ENCODE peak calls at places on chromosomes 12 and 14, in ten cellular contexts. One of them, this sample, is unnamed.
A peak's percentile ranks its signal among the peaks of the same experiment; 100 is the strongest.

GRCh38 chr14:77862154-77862783 is 62.4 kb downstream of the ADCK1 start:
- DNase-seq in progenitor cell of endocrine pancreas: peak; percentile 89
- DNase-seq in stimulated activated CD4-positive, alpha-beta T cell treated with anti-CD3 and anti-CD28 coated beads, Interleukin-12 subunit alpha, Interleukin-12 subunit beta, amount 100 ng/mL, for 4 hours: peak; percentile 78
- DNase-seq in tibial artery: peak; percentile 77
- DNase-seq in A549: peak; percentile 66
- DNase-seq in T47D: peak; percentile 62
- DNase-seq in caudate nucleus: peak; percentile 72
- DNase-seq in kidney tubule cell: peak; percentile 55
- DNase-seq in NCI-H2029: peak; percentile 13
- DNase-seq in H7: peak; percentile 91
- DNase-seq in this sample: peak; percentile 85

GRCh38 chr12:69036533-69036932 is 103.6 kb upstream of the CPM start:
- DNase-seq in caudate nucleus: no peak
- DNase-seq in H7: no peak
- DNase-seq in tibial artery: no peak
- DNase-seq in progenitor cell of endocrine pancreas: no peak
- DNase-seq in stimulated activated CD4-positive, alpha-beta T cell treated with anti-CD3 and anti-CD28 coated beads, Interleukin-12 subunit alpha, Interleukin-12 subunit beta, amount 100 ng/mL, for 4 hours: no peak
- DNase-seq in kidney tubule cell: no peak
- DNase-seq in NCI-H2029: no peak
- DNase-seq in A549: no peak
- DNase-seq in T47D: no peak
- DNase-seq in this sample: no peak

GRCh38 chr12:58678753-58679152 is 241.6 kb downstream of the LRIG3 start:
- DNase-seq in kidney tubule cell: no peak
- DNase-seq in tibial artery: no peak
- DNase-seq in T47D: no peak
- DNase-seq in progenitor cell of endocrine pancreas: no peak
- DNase-seq in NCI-H2029: no peak
- DNase-seq in stimulated activated CD4-positive, alpha-beta T cell treated with anti-CD3 and anti-CD28 coated beads, Interleukin-12 subunit alpha, Interleukin-12 subunit beta, amount 100 ng/mL, for 4 hours: no peak
- DNase-seq in H7: no peak
- DNase-seq in caudate nucleus: no peak
- DNase-seq in A549: no peak
- DNase-seq in this sample: no peak

GRCh38 chr12:132444957-132445883 is 44.7 kb upstream of the FBRSL1 start:
- DNase-seq in T47D: no peak
- DNase-seq in A549: no peak
- DNase-seq in kidney tubule cell: no peak
- DNase-seq in tibial artery: no peak
- DNase-seq in H7: peak; percentile 86
- DNase-seq in caudate nucleus: no peak
- DNase-seq in stimulated activated CD4-positive, alpha-beta T cell treated with anti-CD3 and anti-CD28 coated beads, Interleukin-12 subunit alpha, Interleukin-12 subunit beta, amount 100 ng/mL, for 4 hours: peak; percentile 77
- DNase-seq in progenitor cell of endocrine pancreas: no peak
- DNase-seq in NCI-H2029: no peak
- DNase-seq in this sample: peak; percentile 62

GRCh38 chr12:66329941-66330340 is 27.6 kb downstream of the HELB start:
- DNase-seq in progenitor cell of endocrine pancreas: no peak
- DNase-seq in stimulated activated CD4-positive, alpha-beta T cell treated with anti-CD3 and anti-CD28 coated beads, Interleukin-12 subunit alpha, Interleukin-12 subunit beta, amount 100 ng/mL, for 4 hours: no peak
- DNase-seq in caudate nucleus: no peak
- DNase-seq in kidney tubule cell: no peak
- DNase-seq in T47D: no peak
- DNase-seq in A549: no peak
- DNase-seq in NCI-H2029: no peak
- DNase-seq in tibial artery: no peak
- DNase-seq in H7: no peak
- DNase-seq in this sample: no peak

GRCh38 chr14:94405481-94405880 is 17.1 kb upstream of the SERPINA1 start:
- DNase-seq in progenitor cell of endocrine pancreas: no peak
- DNase-seq in stimulated activated CD4-positive, alpha-beta T cell treated with anti-CD3 and anti-CD28 coated beads, Interleukin-12 subunit alpha, Interleukin-12 subunit beta, amount 100 ng/mL, for 4 hours: no peak
- DNase-seq in NCI-H2029: no peak
- DNase-seq in caudate nucleus: no peak
- DNase-seq in T47D: no peak
- DNase-seq in H7: no peak
- DNase-seq in A549: no peak
- DNase-seq in tibial artery: no peak
- DNase-seq in kidney tubule cell: no peak
- DNase-seq in this sample: no peak

GRCh38 chr14:67397536-67397935 is 14.4 kb downstream of the PLEK2 start:
- DNase-seq in kidney tubule cell: no peak
- DNase-seq in tibial artery: no peak
- DNase-seq in caudate nucleus: no peak
- DNase-seq in H7: no peak
- DNase-seq in T47D: no peak
- DNase-seq in progenitor cell of endocrine pancreas: no peak
- DNase-seq in A549: no peak
- DNase-seq in NCI-H2029: no peak
- DNase-seq in stimulated activated CD4-positive, alpha-beta T cell treated with anti-CD3 and anti-CD28 coated beads, Interleukin-12 subunit alpha, Interleukin-12 subunit beta, amount 100 ng/mL, for 4 hours: no peak
- DNase-seq in this sample: no peak

GRCh38 chr14:42224053-42224888 is 617.6 kb downstream of the LRFN5 start:
- DNase-seq in H7: peak; percentile 35
- DNase-seq in NCI-H2029: peak; percentile 65
- DNase-seq in stimulated activated CD4-positive, alpha-beta T cell treated with anti-CD3 and anti-CD28 coated beads, Interleukin-12 subunit alpha, Interleukin-12 subunit beta, amount 100 ng/mL, for 4 hours: no peak
- DNase-seq in progenitor cell of endocrine pancreas: peak; percentile 69
- DNase-seq in A549: peak; percentile 65
- DNase-seq in kidney tubule cell: peak; percentile 66
- DNase-seq in T47D: peak; percentile 83
- DNase-seq in caudate nucleus: no peak
- DNase-seq in tibial artery: no peak
- DNase-seq in this sample: peak; percentile 61

GRCh38 chr12:83784298-83784890 is 1097.7 kb downstream of the TMTC2 start:
- DNase-seq in A549: no peak
- DNase-seq in tibial artery: no peak
- DNase-seq in H7: no peak
- DNase-seq in stimulated activated CD4-positive, alpha-beta T cell treated with anti-CD3 and anti-CD28 coated beads, Interleukin-12 subunit alpha, Interleukin-12 subunit beta, amount 100 ng/mL, for 4 hours: no peak
- DNase-seq in caudate nucleus: no peak
- DNase-seq in NCI-H2029: no peak
- DNase-seq in progenitor cell of endocrine pancreas: no peak
- DNase-seq in kidney tubule cell: no peak
- DNase-seq in T47D: no peak
- DNase-seq in this sample: peak; percentile 51

GRCh38 chr14:105866841-105867321 is 340.5 kb downstream of the TMEM121 start:
- DNase-seq in T47D: no peak
- DNase-seq in stimulated activated CD4-positive, alpha-beta T cell treated with anti-CD3 and anti-CD28 coated beads, Interleukin-12 subunit alpha, Interleukin-12 subunit beta, amount 100 ng/mL, for 4 hours: no peak
- DNase-seq in A549: no peak
- DNase-seq in kidney tubule cell: no peak
- DNase-seq in progenitor cell of endocrine pancreas: peak; percentile 6
- DNase-seq in H7: peak; percentile 33
- DNase-seq in NCI-H2029: no peak
- DNase-seq in tibial artery: no peak
- DNase-seq in caudate nucleus: no peak
- DNase-seq in this sample: no peak

GRCh38 chr12:100359822-100360221 is 2.9 kb downstream of the SLC17A8 start:
- DNase-seq in NCI-H2029: no peak
- DNase-seq in A549: peak; percentile 11
- DNase-seq in tibial artery: no peak
- DNase-seq in H7: no peak
- DNase-seq in kidney tubule cell: peak; percentile 71
- DNase-seq in caudate nucleus: no peak
- DNase-seq in T47D: no peak
- DNase-seq in stimulated activated CD4-positive, alpha-beta T cell treated with anti-CD3 and anti-CD28 coated beads, Interleukin-12 subunit alpha, Interleukin-12 subunit beta, amount 100 ng/mL, for 4 hours: no peak
- DNase-seq in progenitor cell of endocrine pancreas: no peak
- DNase-seq in this sample: no peak

GRCh38 chr14:59189822-59190368 is 1.4 kb downstream of the DAAM1 start:
- DNase-seq in progenitor cell of endocrine pancreas: peak; percentile 57
- DNase-seq in caudate nucleus: peak; percentile 4
- DNase-seq in T47D: peak; percentile 88
- DNase-seq in NCI-H2029: peak; percentile 95
- DNase-seq in kidney tubule cell: peak; percentile 95
- DNase-seq in A549: peak; percentile 84
- DNase-seq in H7: peak; percentile 89
- DNase-seq in stimulated activated CD4-positive, alpha-beta T cell treated with anti-CD3 and anti-CD28 coated beads, Interleukin-12 subunit alpha, Interleukin-12 subunit beta, amount 100 ng/mL, for 4 hours: peak; percentile 43
- DNase-seq in tibial artery: peak; percentile 94
- DNase-seq in this sample: peak; percentile 94

GRCh38 chr12:7128681-7129593 is at the start of gene RBP5:
- DNase-seq in A549: no peak
- DNase-seq in stimulated activated CD4-positive, alpha-beta T cell treated with anti-CD3 and anti-CD28 coated beads, Interleukin-12 subunit alpha, Interleukin-12 subunit beta, amount 100 ng/mL, for 4 hours: no peak
- DNase-seq in kidney tubule cell: peak; percentile 37
- DNase-seq in tibial artery: no peak
- DNase-seq in NCI-H2029: no peak
- DNase-seq in caudate nucleus: no peak
- DNase-seq in H7: peak; percentile 53
- DNase-seq in progenitor cell of endocrine pancreas: no peak
- DNase-seq in T47D: no peak
- DNase-seq in this sample: peak; percentile 56

GRCh38 chr14:90447720-90448497 is 51.1 kb downstream of the CALM1 start:
- DNase-seq in T47D: peak; percentile 32
- DNase-seq in caudate nucleus: no peak
- DNase-seq in kidney tubule cell: no peak
- DNase-seq in H7: no peak
- DNase-seq in NCI-H2029: no peak
- DNase-seq in A549: peak; percentile 21
- DNase-seq in progenitor cell of endocrine pancreas: no peak
- DNase-seq in stimulated activated CD4-positive, alpha-beta T cell treated with anti-CD3 and anti-CD28 coated beads, Interleukin-12 subunit alpha, Interleukin-12 subunit beta, amount 100 ng/mL, for 4 hours: no peak
- DNase-seq in tibial artery: no peak
- DNase-seq in this sample: no peak

GRCh38 chr12:102990419-102990818 is 32.9 kb downstream of the ASCL1 start:
- DNase-seq in NCI-H2029: no peak
- DNase-seq in H7: no peak
- DNase-seq in progenitor cell of endocrine pancreas: no peak
- DNase-seq in T47D: no peak
- DNase-seq in A549: no peak
- DNase-seq in stimulated activated CD4-positive, alpha-beta T cell treated with anti-CD3 and anti-CD28 coated beads, Interleukin-12 subunit alpha, Interleukin-12 subunit beta, amount 100 ng/mL, for 4 hours: no peak
- DNase-seq in tibial artery: no peak
- DNase-seq in caudate nucleus: no peak
- DNase-seq in kidney tubule cell: no peak
- DNase-seq in this sample: peak; percentile 46

GRCh38 chr12:44227601-44228000 is 391.7 kb downstream of the TMEM117 start:
- DNase-seq in kidney tubule cell: no peak
- DNase-seq in T47D: no peak
- DNase-seq in progenitor cell of endocrine pancreas: no peak
- DNase-seq in stimulated activated CD4-positive, alpha-beta T cell treated with anti-CD3 and anti-CD28 coated beads, Interleukin-12 subunit alpha, Interleukin-12 subunit beta, amount 100 ng/mL, for 4 hours: no peak
- DNase-seq in A549: no peak
- DNase-seq in tibial artery: no peak
- DNase-seq in H7: no peak
- DNase-seq in caudate nucleus: no peak
- DNase-seq in NCI-H2029: no peak
- DNase-seq in this sample: no peak

This sample was measured in H9.